ENCODE peak calls at places on chromosome 19, in ten cellular contexts. A, H, F, T, W, Q, R, Z, Y and N are unnamed samples.

GRCh38 chr19:8575467-8575997 is 1.7 kb downstream of the MYO1F start:
- DNase-seq in A (no peak), H (no peak), F (no peak), T (peak), W (no peak), Q (no peak), R (no peak), Z (no peak), Y (no peak), N (no peak)

GRCh38 chr19:5489511-5489910 is 34.3 kb downstream of the ZNRF4 start:
- DNase-seq in A (no peak), H (no peak), F (no peak), T (no peak), W (no peak), Q (no peak), R (no peak), Z (no peak), Y (no peak), N (no peak)

GRCh38 chr19:18415177-18415867 is 3.9 kb upstream of the SSBP4 start:
- DNase-seq in A (peak), H (no peak), F (peak), T (no peak), W (peak), Q (no peak), R (no peak), Z (no peak), Y (no peak), N (peak)

GRCh38 chr19:13502231-13502630 is 4.0 kb downstream of the CACNA1A start:
- DNase-seq in A (no peak), H (no peak), F (no peak), T (no peak), W (no peak), Q (no peak), R (no peak), Z (no peak), Y (no peak), N (no peak)

GRCh38 chr19:13053761-13054604 is 48.7 kb downstream of the LYL1 start:
- DNase-seq in A (peak), H (no peak), F (peak), T (no peak), W (peak), Q (peak), R (peak), Z (peak), Y (no peak), N (peak)

GRCh38 chr19:47839913-47840312 is 18.2 kb downstream of the CRX start:
- DNase-seq in A (no peak), H (no peak), F (no peak), T (no peak), W (no peak), Q (peak), R (no peak), Z (no peak), Y (no peak), N (no peak)

GRCh38 chr19:5947435-5947834 is 30.5 kb downstream of the RANBP3 start:
- DNase-seq in A (peak), H (no peak), F (peak), T (no peak), W (peak), Q (no peak), R (no peak), Z (no peak), Y (no peak), N (peak)

GRCh38 chr19:14361824-14362223 is 19.4 kb upstream of the ADGRE5 start:
- DNase-seq in A (no peak), H (no peak), F (no peak), T (peak), W (peak), Q (peak), R (no peak), Z (no peak), Y (no peak), N (no peak)